ENCODE peak calls at places on chromosome 14, in seven cellular contexts. R is spleen, J is heart right ventricle, N is cardiac muscle cell, Y is aorta, L is body of pancreas, O is left ventricle myocardium inferior. H is an unnamed sample.

GRCh38 chr14:90426663-90427062 is 29.8 kb downstream of the CALM1 start:
- DNase-seq in R (no peak), J (peak; percentile 59), N (peak; percentile 61), Y (peak; percentile 73), L (no peak), O (peak; percentile 60), H (no peak)

GRCh38 chr14:68715032-68715924 is 77.6 kb downstream of the ZFP36L1 start:
- DNase-seq in R (no peak), J (no peak), N (no peak), Y (no peak), L (no peak), O (no peak), H (no peak)

GRCh38 chr14:42378274-42378673 is 771.6 kb downstream of the LRFN5 start:
- DNase-seq in R (no peak), J (no peak), N (no peak), Y (no peak), L (no peak), O (no peak), H (no peak)

GRCh38 chr14:33567736-33568124 is 383.1 kb downstream of the EGLN3 start:
- DNase-seq in R (no peak), J (no peak), N (no peak), Y (no peak), L (no peak), O (no peak), H (no peak)

GRCh38 chr14:81946808-81947798 is 413.4 kb upstream of the SEL1L start:
- DNase-seq in R (no peak), J (no peak), N (no peak), Y (no peak), L (no peak), O (peak; percentile 18), H (no peak)

GRCh38 chr14:104813286-104813685 is 12.4 kb downstream of the ZBTB42 start:
- DNase-seq in R (peak; percentile 10), J (no peak), N (no peak), Y (peak; percentile 14), L (no peak), O (no peak), H (no peak)

GRCh38 chr14:103151270-103151933 is 28.1 kb downstream of the TNFAIP2 start:
- DNase-seq in R (no peak), J (no peak), N (no peak), Y (no peak), L (no peak), O (no peak), H (no peak)

GRCh38 chr14:100415226-100415625 is 92.1 kb downstream of the SLC25A47 start:
- DNase-seq in R (no peak), J (no peak), N (no peak), Y (no peak), L (no peak), O (no peak), H (no peak)

GRCh38 chr14:85479306-85479705 is 50.6 kb upstream of the FLRT2 start:
- DNase-seq in R (no peak), J (no peak), N (no peak), Y (no peak), L (no peak), O (no peak), H (no peak)
- H3K9me3 ChIP-seq in R (no peaks in the 10 kb centered on the region), J (no peaks in the 10 kb centered on the region), N (no peaks in the 10 kb centered on the region), Y (no peaks in the 10 kb centered on the region), L (no peaks in the 10 kb centered on the region), O (no peaks in the 10 kb centered on the region), H (no peaks in the 10 kb centered on the region)

GRCh38 chr14:101973356-101973755 is 9.0 kb downstream of the DYNC1H1 start:
- DNase-seq in R (no peak), J (no peak), N (no peak), Y (no peak), L (no peak), O (no peak), H (no peak)
- H3K4me1 ChIP-seq in R (peaks cover 72% of the 10 kb centered on the region), J (peaks cover 65% of the 10 kb centered on the region), N (no peaks in the 10 kb centered on the region), Y (no peaks in the 10 kb centered on the region), L (peaks cover 27% of the 10 kb centered on the region), O (peaks cover 66% of the 10 kb centered on the region), H (peaks cover 29% of the 10 kb centered on the region)

GRCh38 chr14:86015916-86016315 is 486.0 kb downstream of the FLRT2 start:
- DNase-seq in R (no peak), J (no peak), N (no peak), Y (no peak), L (no peak), O (no peak), H (no peak)
- H3K9me3 ChIP-seq in R (no peaks in the 10 kb centered on the region), J (no peaks in the 10 kb centered on the region), N (no peaks in the 10 kb centered on the region), Y (no peaks in the 10 kb centered on the region), L (no peaks in the 10 kb centered on the region), O (peaks cover 11% of the 10 kb centered on the region), H (no peaks in the 10 kb centered on the region)

DNA sequence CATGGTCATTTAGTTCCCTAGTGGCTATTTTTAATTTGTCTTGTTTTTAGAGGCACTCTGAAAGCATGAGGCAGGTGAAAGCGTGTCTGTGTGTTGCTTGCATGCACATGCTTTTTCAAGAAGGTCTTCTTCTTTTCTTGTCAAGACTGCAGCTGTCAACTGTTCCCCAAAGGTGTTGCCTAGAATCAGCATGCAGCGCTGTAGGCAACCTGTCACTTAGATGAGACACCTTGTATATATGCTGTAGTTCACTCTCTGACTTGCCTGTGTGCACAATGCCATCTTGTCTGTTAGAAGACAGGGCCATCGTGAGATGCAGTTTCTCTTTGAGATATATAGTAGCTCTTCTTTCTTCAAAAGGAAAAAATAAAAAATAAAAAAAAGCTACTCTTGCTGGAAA is 885.7 kb downstream of the DIO2 start:
- DNase-seq in R (no peak), J (no peak), N (no peak), Y (no peak), L (no peak), O (no peak), H (no peak)
- H3K4me1 ChIP-seq in R (no peaks in the 10 kb centered on the region), J (no peaks in the 10 kb centered on the region), N (no peaks in the 10 kb centered on the region), Y (no peaks in the 10 kb centered on the region), L (peaks cover 12% of the 10 kb centered on the region), O (no peaks in the 10 kb centered on the region), H (no peaks in the 10 kb centered on the region)

DNA sequence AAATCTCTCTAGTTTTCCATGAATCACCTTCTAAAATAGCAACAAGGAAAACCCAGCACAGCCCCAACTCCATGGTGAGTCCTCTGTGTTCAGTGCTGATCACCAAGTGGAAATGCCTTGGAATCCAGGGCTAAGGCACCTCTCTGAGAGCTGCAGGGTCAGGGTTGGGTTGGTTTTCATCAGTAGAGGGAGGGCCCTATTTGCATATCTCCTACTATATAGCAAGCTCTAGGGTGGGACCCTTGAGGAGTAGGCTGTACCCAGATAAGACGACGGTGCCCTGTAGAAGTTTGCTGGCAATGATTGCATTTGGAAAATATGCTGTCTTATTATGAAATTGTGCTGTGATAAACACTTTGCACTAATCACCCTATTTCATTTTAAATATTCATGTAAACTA is 1011.8 kb downstream of the TMEM121 start:
- DNase-seq in R (no peak), J (no peak), N (no peak), Y (no peak), L (no peak), O (no peak), H (no peak)
- H3K9me3 ChIP-seq in R (no peaks in the 10 kb centered on the region), J (no peaks in the 10 kb centered on the region), N (no peaks in the 10 kb centered on the region), Y (peaks cover 2% of the 10 kb centered on the region), L (no peaks in the 10 kb centered on the region), O (no peaks in the 10 kb centered on the region), H (no peaks in the 10 kb centered on the region)

DNA sequence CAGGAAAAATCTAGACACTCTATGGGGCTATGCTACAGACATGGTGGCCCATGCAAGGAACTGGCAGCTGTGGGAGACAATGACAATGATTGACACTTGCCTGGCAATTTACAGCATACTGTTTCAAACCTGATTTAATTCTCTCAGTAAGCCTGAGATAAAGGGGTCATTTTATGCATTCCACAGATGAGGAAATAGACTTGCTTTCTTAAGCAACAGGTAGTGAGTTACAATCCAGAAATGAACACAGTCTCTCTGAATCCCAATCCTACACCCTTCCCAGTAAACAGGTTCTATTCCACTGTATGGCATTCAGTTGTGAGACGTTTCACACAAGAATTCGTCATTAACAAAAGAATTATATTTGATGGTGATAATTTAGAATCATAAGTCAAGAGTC is 15.5 kb upstream of the PCNX1 start:
- DNase-seq in R (no peak), J (no peak), N (no peak), Y (no peak), L (no peak), O (no peak), H (no peak)
- H3K4me1 ChIP-seq in R (peaks cover 57% of the 10 kb centered on the region), J (peaks cover 22% of the 10 kb centered on the region), N (peaks cover 35% of the 10 kb centered on the region), Y (peaks cover under 1% of the 10 kb centered on the region), L (no peaks in the 10 kb centered on the region), O (peaks cover 13% of the 10 kb centered on the region), H (peaks cover 22% of the 10 kb centered on the region)

GRCh38 chr14:106530423-106531107 is 1004.2 kb downstream of the TMEM121 start:
- DNase-seq in R (no peak), J (no peak), N (no peak), Y (no peak), L (no peak), O (no peak), H (no peak)
- H3K9me3 ChIP-seq in R (peaks cover 6% of the 10 kb centered on the region), J (no peaks in the 10 kb centered on the region), N (no peaks in the 10 kb centered on the region), Y (no peaks in the 10 kb centered on the region), L (no peaks in the 10 kb centered on the region), O (no peaks in the 10 kb centered on the region), H (no peaks in the 10 kb centered on the region)

DNA sequence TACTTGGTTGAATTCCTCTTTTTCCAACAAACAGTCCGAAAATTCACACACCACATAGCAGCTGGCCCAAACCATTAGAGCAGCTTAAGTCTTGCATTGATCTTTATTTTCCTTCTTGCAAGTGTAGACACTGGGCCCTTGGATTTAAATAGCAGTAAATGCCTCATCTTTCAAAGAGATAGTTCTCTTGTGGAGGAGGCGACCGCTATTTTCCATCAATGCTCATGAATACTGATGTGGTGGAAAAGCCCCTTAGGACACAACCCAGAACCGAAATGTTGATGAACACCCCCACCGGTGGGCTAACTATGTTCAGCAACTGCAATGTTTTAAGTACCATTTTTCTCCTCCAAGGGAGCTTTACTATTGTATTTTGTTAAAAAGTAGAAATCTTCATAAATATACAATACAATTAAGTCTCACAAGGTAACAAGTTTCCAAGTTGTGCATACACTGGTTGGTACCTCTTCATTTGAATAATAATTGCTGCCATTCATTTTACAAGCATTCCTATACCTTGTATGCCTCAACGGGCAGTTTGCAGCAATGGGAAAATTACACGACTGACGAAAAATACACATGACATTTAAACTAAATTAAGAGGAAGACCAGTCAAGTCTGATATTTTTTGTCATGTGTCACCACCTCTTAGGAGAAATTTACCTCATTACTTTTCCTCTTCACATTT is 18.0 kb downstream of the NIN start:
- DNase-seq in R (no peak), J (no peak), N (no peak), Y (no peak), L (no peak), O (no peak), H (no peak)
- H3K4me1 ChIP-seq in R (peaks cover 87% of the 10 kb centered on the region), J (peaks cover 28% of the 10 kb centered on the region), N (no peaks in the 10 kb centered on the region), Y (no peaks in the 10 kb centered on the region), L (no peaks in the 10 kb centered on the region), O (peaks cover 20% of the 10 kb centered on the region), H (peaks cover 16% of the 10 kb centered on the region)

H was measured in upper lobe of right lung.